ENCODE peak calls at places on chromosomes 7 and 10, in ten cellular contexts. B, U, X, L, A, P, I, T, V and H are unnamed samples.

GRCh38 chr7:2165239-2165609 is 67.5 kb downstream of the MAD1L1 start:
- DNase-seq in B (no peak), U (no peak), X (no peak), L (peak; percentile 7), A (no peak), P (no peak), I (no peak), T (no peak), V (no peak), H (no peak)

GRCh38 chr10:7477538-7478334 is 66.9 kb upstream of the SFMBT2 start:
- DNase-seq in B (no peak), U (no peak), X (no peak), L (no peak), A (no peak), P (no peak), I (no peak), T (no peak), V (no peak), H (no peak)

GRCh38 chr10:92538231-92538958 is 35.5 kb downstream of the IDE start:
- DNase-seq in B (no peak), U (no peak), X (no peak), L (no peak), A (no peak), P (no peak), I (no peak), T (no peak), V (no peak), H (no peak)

GRCh38 chr7:128890306-128891109 is 20.0 kb downstream of the KCP start:
- DNase-seq in B (no peak), U (no peak), X (peak; percentile 71), L (peak; percentile 74), A (no peak), P (peak; percentile 79), I (peak; percentile 47), T (no peak), V (no peak), H (no peak)

GRCh38 chr7:81690251-81690650 is 79.6 kb downstream of the HGF start:
- DNase-seq in B (no peak), U (no peak), X (peak; percentile 66), L (peak; percentile 31), A (peak; percentile 35), P (no peak), I (no peak), T (no peak), V (no peak), H (no peak)

GRCh38 chr7:13179011-13179574 is 491.7 kb downstream of the ARL4A start:
- DNase-seq in B (no peak), U (no peak), X (peak; percentile 30), L (no peak), A (no peak), P (no peak), I (no peak), T (no peak), V (no peak), H (no peak)

GRCh38 chr7:70578131-70578530 is 553.8 kb upstream of the GALNT17 start:
- DNase-seq in B (no peak), U (no peak), X (no peak), L (no peak), A (no peak), P (no peak), I (no peak), T (no peak), V (no peak), H (no peak)

GRCh38 chr10:59817806-59818205 is 64.6 kb upstream of the MRLN start:
- DNase-seq in B (peak; percentile 20), U (peak; percentile 82), X (no peak), L (no peak), A (peak; percentile 72), P (peak; percentile 88), I (no peak), T (no peak), V (no peak), H (no peak)

GRCh38 chr7:29606287-29606721 is 42.7 kb downstream of the PRR15 start:
- DNase-seq in B (no peak), U (no peak), X (peak; percentile 84), L (no peak), A (peak; percentile 67), P (no peak), I (peak; percentile 50), T (no peak), V (no peak), H (no peak)

GRCh38 chr7:137313196-137313595 is 30.3 kb downstream of the PTN start:
- DNase-seq in B (no peak), U (no peak), X (no peak), L (no peak), A (peak; percentile 72), P (no peak), I (no peak), T (no peak), V (no peak), H (no peak)

GRCh38 chr7:88309845-88310244 is 3.2 kb upstream of the STEAP4 start:
- DNase-seq in B (no peak), U (no peak), X (peak; percentile 60), L (no peak), A (no peak), P (no peak), I (no peak), T (no peak), V (no peak), H (no peak)

GRCh38 chr7:12458520-12459131 is 55.0 kb upstream of the VWDE start:
- DNase-seq in B (no peak), U (peak; percentile 41), X (peak; percentile 77), L (peak; percentile 56), A (peak; percentile 28), P (no peak), I (peak; percentile 43), T (no peak), V (peak; percentile 21), H (peak; percentile 4)

GRCh38 chr7:11573128-11573527 is 258.9 kb downstream of the THSD7A start:
- DNase-seq in B (no peak), U (no peak), X (no peak), L (no peak), A (no peak), P (no peak), I (no peak), T (no peak), V (no peak), H (no peak)

GRCh38 chr7:116576350-116577319 is 51.8 kb downstream of the CAV1 start:
- DNase-seq in B (no peak), U (no peak), X (peak; percentile 95), L (no peak), A (peak; percentile 98), P (peak; percentile 83), I (no peak), T (no peak), V (no peak), H (no peak)

GRCh38 chr10:73899401-73899780 is 11.5 kb upstream of the PLAU start:
- DNase-seq in B (no peak), U (peak; percentile 71), X (peak; percentile 100), L (no peak), A (peak; percentile 98), P (no peak), I (no peak), T (no peak), V (no peak), H (no peak)

GRCh38 chr10:103980246-103980906 is 13.4 kb downstream of the SLK start:
- DNase-seq in B (no peak), U (peak; percentile 69), X (no peak), L (no peak), A (peak; percentile 16), P (no peak), I (no peak), T (no peak), V (no peak), H (no peak)

GRCh38 chr10:19954601-19955000 is 138.4 kb downstream of the PLXDC2 start:
- DNase-seq in B (no peak), U (no peak), X (no peak), L (no peak), A (no peak), P (no peak), I (no peak), T (no peak), V (no peak), H (no peak)

GRCh38 chr7:130893441-130893894 is 159.5 kb upstream of the KLF14 start:
- DNase-seq in B (no peak), U (no peak), X (no peak), L (no peak), A (peak; percentile 79), P (no peak), I (no peak), T (no peak), V (peak; percentile 23), H (no peak)

GRCh38 chr10:73806176-73806950 is 5.0 kb downstream of the NDST2 start:
- DNase-seq in B (no peak), U (no peak), X (no peak), L (no peak), A (no peak), P (peak; percentile 61), I (no peak), T (no peak), V (no peak), H (no peak)

GRCh38 chr7:43071604-43072003 is 40.8 kb upstream of the HECW1 start:
- DNase-seq in B (no peak), U (no peak), X (peak; percentile 25), L (peak; percentile 26), A (no peak), P (no peak), I (no peak), T (peak; percentile 13), V (no peak), H (no peak)

GRCh38 chr10:59073456-59074053 is 102.9 kb upstream of the PHYHIPL start:
- DNase-seq in B (no peak), U (no peak), X (no peak), L (no peak), A (no peak), P (no peak), I (no peak), T (no peak), V (no peak), H (no peak)

GRCh38 chr10:3424102-3424803 is 251.7 kb upstream of the PITRM1 start:
- DNase-seq in B (no peak), U (no peak), X (peak; percentile 61), L (no peak), A (peak; percentile 68), P (no peak), I (no peak), T (no peak), V (no peak), H (no peak)

GRCh38 chr10:50395279-50395678 is 144.0 kb upstream of the ASAH2 start:
- DNase-seq in B (no peak), U (no peak), X (peak; percentile 99), L (no peak), A (peak; percentile 29), P (no peak), I (no peak), T (no peak), V (no peak), H (no peak)

GRCh38 chr7:20393021-20394015 is 62.6 kb downstream of the ITGB8 start:
- DNase-seq in B (no peak), U (no peak), X (peak; percentile 81), L (no peak), A (peak; percentile 34), P (no peak), I (no peak), T (no peak), V (no peak), H (no peak)

GRCh38 chr7:29199776-29200175 is 5.2 kb downstream of the CHN2 start:
- DNase-seq in B (no peak), U (no peak), X (no peak), L (no peak), A (no peak), P (no peak), I (no peak), T (no peak), V (no peak), H (no peak)

GRCh38 chr10:22251751-22252285 is 34.0 kb upstream of the EBLN1 start:
- DNase-seq in B (peak; percentile 36), U (peak; percentile 79), X (peak; percentile 48), L (peak; percentile 58), A (peak; percentile 58), P (peak; percentile 83), I (no peak), T (peak; percentile 52), V (peak; percentile 72), H (peak; percentile 63)

GRCh38 chr7:12771378-12771877 is 84.0 kb downstream of the ARL4A start:
- DNase-seq in B (no peak), U (no peak), X (no peak), L (peak; percentile 30), A (peak; percentile 91), P (no peak), I (no peak), T (no peak), V (no peak), H (no peak)

GRCh38 chr10:89337493-89337892 is 9.7 kb downstream of the IFIT3 start:
- DNase-seq in B (no peak), U (no peak), X (no peak), L (no peak), A (peak; percentile 86), P (no peak), I (no peak), T (no peak), V (peak; percentile 27), H (peak; percentile 23)